ENCODE peak calls at places on chromosomes 12 and 14, in seven cellular contexts. One of them, this sample, is unnamed.

GRCh38 chr14:26484562-26484961 is 113.3 kb downstream of the NOVA1 start:
- DNase-seq in uterus: no peak
- DNase-seq in IMR-90: no peak
- DNase-seq in transverse colon: no peak
- DNase-seq in tibial nerve: no peak
- DNase-seq in A549: no peak
- DNase-seq in body of pancreas: no peak
- DNase-seq in this sample: no peak

GRCh38 chr14:99007795-99008194 is 264.2 kb downstream of the BCL11B start:
- DNase-seq in uterus: no peak
- DNase-seq in IMR-90: no peak
- DNase-seq in transverse colon: no peak
- DNase-seq in tibial nerve: no peak
- DNase-seq in A549: no peak
- DNase-seq in body of pancreas: no peak
- DNase-seq in this sample: no peak

GRCh38 chr12:76123301-76124212 is 39.1 kb upstream of the NAP1L1 start:
- DNase-seq in uterus: no peak
- DNase-seq in IMR-90: peak; percentile 64
- DNase-seq in transverse colon: no peak
- DNase-seq in tibial nerve: no peak
- DNase-seq in A549: no peak
- DNase-seq in body of pancreas: no peak
- DNase-seq in this sample: no peak

GRCh38 chr12:2149091-2149490 is 96.3 kb downstream of the CACNA1C start:
- DNase-seq in uterus: no peak
- DNase-seq in IMR-90: peak; percentile 9
- DNase-seq in transverse colon: no peak
- DNase-seq in tibial nerve: no peak
- DNase-seq in A549: no peak
- DNase-seq in body of pancreas: no peak
- DNase-seq in this sample: no peak

GRCh38 chr12:75812341-75813018 is 219.1 kb downstream of the PHLDA1 start:
- DNase-seq in uterus: peak; percentile 20
- DNase-seq in IMR-90: peak; percentile 88
- DNase-seq in transverse colon: no peak
- DNase-seq in tibial nerve: no peak
- DNase-seq in A549: no peak
- DNase-seq in body of pancreas: no peak
- DNase-seq in this sample: no peak

GRCh38 chr12:75825686-75826085 is 205.9 kb downstream of the PHLDA1 start:
- DNase-seq in uterus: no peak
- DNase-seq in IMR-90: peak; percentile 86
- DNase-seq in transverse colon: no peak
- DNase-seq in tibial nerve: no peak
- DNase-seq in A549: no peak
- DNase-seq in body of pancreas: no peak
- DNase-seq in this sample: no peak

GRCh38 chr12:62767946-62768345 is 167.0 kb downstream of the PPM1H start:
- DNase-seq in uterus: no peak
- DNase-seq in IMR-90: no peak
- DNase-seq in transverse colon: no peak
- DNase-seq in tibial nerve: no peak
- DNase-seq in A549: no peak
- DNase-seq in body of pancreas: no peak
- DNase-seq in this sample: no peak

GRCh38 chr12:102323799-102324198 is 126.2 kb upstream of the PMCH start:
- DNase-seq in uterus: no peak
- DNase-seq in IMR-90: no peak
- DNase-seq in transverse colon: no peak
- DNase-seq in tibial nerve: no peak
- DNase-seq in A549: no peak
- DNase-seq in body of pancreas: no peak
- DNase-seq in this sample: no peak

GRCh38 chr14:68791078-68791983 is 1.5 kb downstream of the ZFP36L1 start:
- DNase-seq in uterus: peak; percentile 26
- DNase-seq in IMR-90: no peak
- DNase-seq in transverse colon: no peak
- DNase-seq in tibial nerve: no peak
- DNase-seq in A549: peak; percentile 38
- DNase-seq in body of pancreas: peak; percentile 42
- DNase-seq in this sample: peak; percentile 61

GRCh38 chr14:78157855-78158436 is 12.2 kb upstream of the NRXN3 start:
- DNase-seq in uterus: no peak
- DNase-seq in IMR-90: peak; percentile 1
- DNase-seq in transverse colon: no peak
- DNase-seq in tibial nerve: no peak
- DNase-seq in A549: no peak
- DNase-seq in body of pancreas: no peak
- DNase-seq in this sample: peak; percentile 25

GRCh38 chr12:62660763-62661162 is 194.1 kb downstream of the MON2 start:
- DNase-seq in uterus: no peak
- DNase-seq in IMR-90: peak; percentile 70
- DNase-seq in transverse colon: no peak
- DNase-seq in tibial nerve: no peak
- DNase-seq in A549: peak; percentile 14
- DNase-seq in body of pancreas: no peak
- DNase-seq in this sample: no peak

GRCh38 chr14:61511558-61511924 is 183.8 kb upstream of the HIF1A start:
- DNase-seq in uterus: no peak
- DNase-seq in IMR-90: no peak
- DNase-seq in transverse colon: no peak
- DNase-seq in tibial nerve: no peak
- DNase-seq in A549: no peak
- DNase-seq in body of pancreas: peak; percentile 36
- DNase-seq in this sample: no peak

GRCh38 chr12:99984271-99985128 is at the start of gene ANKS1B:
- DNase-seq in uterus: peak; percentile 23
- DNase-seq in IMR-90: peak; percentile 13
- DNase-seq in transverse colon: peak; percentile 24
- DNase-seq in tibial nerve: no peak
- DNase-seq in A549: peak; percentile 70
- DNase-seq in body of pancreas: peak; percentile 62
- DNase-seq in this sample: peak; percentile 45

GRCh38 chr14:94113073-94113472 is 2.5 kb downstream of the IFI27 start:
- DNase-seq in uterus: no peak
- DNase-seq in IMR-90: no peak
- DNase-seq in transverse colon: no peak
- DNase-seq in tibial nerve: no peak
- DNase-seq in A549: no peak
- DNase-seq in body of pancreas: no peak
- DNase-seq in this sample: no peak

GRCh38 chr14:25140423-25140822 is 90.5 kb upstream of the STXBP6 start:
- DNase-seq in uterus: no peak
- DNase-seq in IMR-90: no peak
- DNase-seq in transverse colon: no peak
- DNase-seq in tibial nerve: no peak
- DNase-seq in A549: no peak
- DNase-seq in body of pancreas: no peak
- DNase-seq in this sample: no peak

GRCh38 chr14:102092806-102093205 is 6.0 kb upstream of the HSP90AA1 start:
- DNase-seq in uterus: no peak
- DNase-seq in IMR-90: no peak
- DNase-seq in transverse colon: no peak
- DNase-seq in tibial nerve: no peak
- DNase-seq in A549: no peak
- DNase-seq in body of pancreas: no peak
- DNase-seq in this sample: no peak

GRCh38 chr14:90599748-90600507 is 203.1 kb downstream of the CALM1 start:
- DNase-seq in uterus: no peak
- DNase-seq in IMR-90: peak; percentile 46
- DNase-seq in transverse colon: no peak
- DNase-seq in tibial nerve: no peak
- DNase-seq in A549: peak; percentile 35
- DNase-seq in body of pancreas: no peak
- DNase-seq in this sample: no peak

GRCh38 chr12:34218193-34219045 is 196.1 kb downstream of the ALG10 start:
- DNase-seq in uterus: peak; percentile 58
- DNase-seq in IMR-90: peak; percentile 34
- DNase-seq in transverse colon: peak; percentile 52
- DNase-seq in tibial nerve: peak; percentile 34
- DNase-seq in A549: peak; percentile 81
- DNase-seq in body of pancreas: peak; percentile 77
- DNase-seq in this sample: peak; percentile 61

GRCh38 chr14:86654558-86655184 is 1124.7 kb downstream of the FLRT2 start:
- DNase-seq in uterus: peak; percentile 17
- DNase-seq in IMR-90: peak; percentile 26
- DNase-seq in transverse colon: peak; percentile 35
- DNase-seq in tibial nerve: peak; percentile 33
- DNase-seq in A549: peak; percentile 51
- DNase-seq in body of pancreas: peak; percentile 79
- DNase-seq in this sample: peak; percentile 75

GRCh38 chr14:101019974-101020710 is 116.6 kb upstream of the RTL1 start:
- DNase-seq in uterus: peak; percentile 4
- DNase-seq in IMR-90: no peak
- DNase-seq in transverse colon: peak; percentile 2
- DNase-seq in tibial nerve: no peak
- DNase-seq in A549: no peak
- DNase-seq in body of pancreas: peak; percentile 1
- DNase-seq in this sample: no peak

GRCh38 chr14:104560586-104560945 is 19.0 kb upstream of the C14orf180 start:
- DNase-seq in uterus: no peak
- DNase-seq in IMR-90: no peak
- DNase-seq in transverse colon: no peak
- DNase-seq in tibial nerve: no peak
- DNase-seq in A549: no peak
- DNase-seq in body of pancreas: no peak
- DNase-seq in this sample: no peak

GRCh38 chr14:32494566-32495434 is 165.7 kb downstream of the AKAP6 start:
- DNase-seq in uterus: no peak
- DNase-seq in IMR-90: peak; percentile 67
- DNase-seq in transverse colon: no peak
- DNase-seq in tibial nerve: no peak
- DNase-seq in A549: no peak
- DNase-seq in body of pancreas: no peak
- DNase-seq in this sample: no peak

GRCh38 chr12:106282457-106283097 is 20.0 kb upstream of the TCP11L2 start:
- DNase-seq in uterus: peak; percentile 61
- DNase-seq in IMR-90: peak; percentile 55
- DNase-seq in transverse colon: peak; percentile 57
- DNase-seq in tibial nerve: no peak
- DNase-seq in A549: peak; percentile 83
- DNase-seq in body of pancreas: peak; percentile 67
- DNase-seq in this sample: peak; percentile 62

DNA sequence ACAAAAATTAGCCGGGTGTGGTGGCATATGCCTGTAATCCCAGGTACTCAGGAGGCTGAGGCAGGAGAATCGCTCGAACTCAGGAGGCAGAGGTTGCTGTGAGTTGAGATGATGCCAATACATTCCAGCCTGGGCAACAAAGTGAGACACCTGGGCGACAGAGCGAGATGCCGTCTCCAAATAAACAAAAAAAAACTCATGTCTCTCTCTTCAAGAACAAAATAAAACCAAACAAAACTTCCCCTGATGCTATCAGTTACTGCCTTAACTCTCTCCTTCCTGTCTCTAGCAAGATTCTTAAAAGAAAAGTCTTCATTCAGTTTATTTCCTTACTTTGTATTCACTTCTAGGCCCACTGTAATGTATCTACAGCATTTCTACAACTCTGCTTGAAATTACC is 20.8 kb downstream of the KLHL28 start:
- DNase-seq in uterus: no peak
- DNase-seq in IMR-90: no peak
- DNase-seq in transverse colon: no peak
- DNase-seq in tibial nerve: no peak
- DNase-seq in A549: no peak
- DNase-seq in body of pancreas: no peak
- DNase-seq in this sample: no peak
- TF ChIP-seq POLR2A in uterus: no peak
- TF ChIP-seq POLR2A in IMR-90: no peak
- TF ChIP-seq POLR2A in transverse colon: no peak
- TF ChIP-seq POLR2A in tibial nerve: no peak
- TF ChIP-seq POLR2A in A549: no peak
- TF ChIP-seq POLR2A in body of pancreas: no peak
- TF ChIP-seq POLR2A in this sample: no peak

DNA sequence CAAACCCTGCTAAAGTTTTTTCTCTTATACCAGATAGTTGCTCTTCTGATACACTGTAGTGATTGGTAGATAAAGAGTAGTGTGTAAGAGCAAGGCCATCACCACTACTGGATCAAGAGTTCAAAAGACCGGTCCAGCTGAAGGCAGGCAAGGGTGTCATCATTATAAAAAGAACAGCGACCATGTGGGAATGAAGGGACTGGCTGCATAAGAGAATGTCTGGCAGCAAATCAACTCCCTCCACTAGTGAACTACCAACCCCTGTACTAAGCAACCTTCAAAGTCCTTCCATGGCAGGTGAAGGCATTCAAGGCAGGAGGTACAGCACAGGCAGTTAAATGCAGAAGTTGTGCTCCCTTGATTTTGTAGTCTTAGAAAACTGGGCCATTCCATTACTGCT is 53.5 kb downstream of the EGLN3 start:
- DNase-seq in uterus: no peak
- DNase-seq in IMR-90: no peak
- DNase-seq in transverse colon: no peak
- DNase-seq in tibial nerve: no peak
- DNase-seq in A549: no peak
- DNase-seq in body of pancreas: no peak
- DNase-seq in this sample: no peak
- TF ChIP-seq POLR2A in uterus: no peak
- TF ChIP-seq POLR2A in IMR-90: no peak
- TF ChIP-seq POLR2A in transverse colon: no peak
- TF ChIP-seq POLR2A in tibial nerve: no peak
- TF ChIP-seq POLR2A in A549: no peak
- TF ChIP-seq POLR2A in body of pancreas: no peak
- TF ChIP-seq POLR2A in this sample: no peak

GRCh38 chr12:57782608-57783465 is at the start of gene TSFM:
- DNase-seq in uterus: peak; percentile 97
- DNase-seq in IMR-90: peak; percentile 93
- DNase-seq in transverse colon: peak; percentile 97
- DNase-seq in tibial nerve: peak; percentile 95
- DNase-seq in A549: peak; percentile 97
- DNase-seq in body of pancreas: peak; percentile 96
- DNase-seq in this sample: peak; percentile 99
- TF ChIP-seq POLR2A in uterus: peak; percentile 54
- TF ChIP-seq POLR2A in IMR-90: peak; percentile 61
- TF ChIP-seq POLR2A in transverse colon: peak; percentile 70
- TF ChIP-seq POLR2A in tibial nerve: peak; percentile 11
- TF ChIP-seq POLR2A in A549: peak; percentile 83
- TF ChIP-seq POLR2A in body of pancreas: peak; percentile 37
- TF ChIP-seq POLR2A in this sample: peak; percentile 94

DNA sequence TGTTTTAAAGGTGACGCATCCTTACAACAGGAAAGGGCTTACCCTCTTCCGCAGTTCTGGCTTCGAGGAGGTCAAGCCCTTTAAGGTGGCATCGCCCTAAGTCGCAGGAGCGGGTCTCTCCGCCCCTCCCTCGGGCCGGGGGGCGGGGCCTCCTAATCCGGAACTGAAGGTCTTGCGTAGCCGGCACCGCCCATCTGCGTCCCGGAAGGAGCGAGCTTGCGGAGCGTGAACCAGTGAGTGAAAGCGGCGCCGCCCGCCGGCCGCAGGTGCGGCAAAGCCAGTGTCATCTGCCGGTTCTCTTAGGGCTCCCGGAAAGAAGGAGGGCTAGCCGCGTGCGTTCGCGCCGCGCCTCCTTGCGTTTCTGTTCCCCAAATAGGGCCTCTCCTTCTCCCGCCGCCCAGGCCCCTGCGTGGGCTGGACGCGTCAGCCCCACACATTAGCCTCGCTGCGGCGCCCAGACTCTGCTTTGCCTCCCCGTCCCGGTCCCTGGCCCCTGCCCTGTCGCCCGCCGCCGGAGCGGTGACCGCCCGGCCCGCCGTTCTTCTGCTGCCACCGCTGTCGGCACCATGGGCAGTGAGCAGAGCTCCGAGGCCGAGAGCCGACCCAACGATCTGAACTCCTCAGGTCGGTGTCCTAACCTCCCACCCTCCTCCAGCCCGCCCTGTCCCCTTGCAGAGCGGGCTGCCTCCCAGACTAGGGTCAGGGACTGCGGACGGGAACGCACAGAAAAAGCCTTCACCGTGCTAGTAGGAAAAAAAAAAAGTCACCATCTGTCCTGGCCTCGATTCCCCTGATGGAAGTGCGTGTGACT is at the start of gene BORCS5:
- DNase-seq in uterus: peak; percentile 96
- DNase-seq in IMR-90: peak; percentile 87
- DNase-seq in transverse colon: peak; percentile 99
- DNase-seq in tibial nerve: peak; percentile 92
- DNase-seq in A549: peak; percentile 98
- DNase-seq in body of pancreas: peak; percentile 99
- DNase-seq in this sample: peak; percentile 98
- TF ChIP-seq POLR2A in uterus: peak; percentile 99
- TF ChIP-seq POLR2A in IMR-90: peak; percentile 86
- TF ChIP-seq POLR2A in transverse colon: peak; percentile 99
- TF ChIP-seq POLR2A in tibial nerve: peak; percentile 97
- TF ChIP-seq POLR2A in A549: peak; percentile 97
- TF ChIP-seq POLR2A in body of pancreas: peak; percentile 99
- TF ChIP-seq POLR2A in this sample: peak; percentile 100